ENCODE peak calls at places on chromosomes 2 and 18, in six cellular contexts. Z is IMR-90, G is neuronal stem cell, O is trophoblast cell, W is mesenchymal stem cell, R is H9. T is an unnamed sample.

GRCh38 chr2:128273469-128274081 is 45.1 kb downstream of the HS6ST1 start:
- DNase-seq in Z (no peak), G (no peak), O (no peak), W (no peak), R (peak; percentile 16), T (no peak)

GRCh38 chr2:137525644-137526190 is 438.6 kb upstream of the HNMT start:
- DNase-seq in Z (no peak), G (no peak), O (no peak), W (no peak), R (no peak), T (peak; percentile 82)

GRCh38 chr2:48081317-48081628 is 175.0 kb upstream of the FBXO11 start:
- DNase-seq in Z (no peak), G (no peak), O (no peak), W (no peak), R (no peak), T (no peak)

GRCh38 chr2:179751184-179751809 is 110.1 kb downstream of the ZNF385B start:
- DNase-seq in Z (peak; percentile 47), G (no peak), O (no peak), W (peak; percentile 30), R (no peak), T (peak; percentile 14)

GRCh38 chr2:65715328-65715727 is 282.9 kb upstream of the SPRED2 start:
- DNase-seq in Z (no peak), G (no peak), O (no peak), W (no peak), R (no peak), T (no peak)

GRCh38 chr2:95382686-95383634 is 19.5 kb upstream of the FAHD2A start:
- DNase-seq in Z (no peak), G (no peak), O (no peak), W (no peak), R (no peak), T (no peak)

GRCh38 chr2:152304845-152305244 is 30.1 kb upstream of the FMNL2 start:
- DNase-seq in Z (no peak), G (no peak), O (peak; percentile 73), W (peak; percentile 19), R (no peak), T (no peak)

GRCh38 chr2:16203691-16204090 is 263.3 kb downstream of the MYCN start:
- DNase-seq in Z (no peak), G (no peak), O (no peak), W (no peak), R (no peak), T (no peak)

GRCh38 chr18:79071037-79071960 is 2.1 kb downstream of the ATP9B start:
- DNase-seq in Z (no peak), G (no peak), O (no peak), W (no peak), R (no peak), T (no peak)

GRCh38 chr2:215503381-215503780 is 67.5 kb upstream of the FN1 start:
- DNase-seq in Z (no peak), G (no peak), O (no peak), W (no peak), R (no peak), T (no peak)

GRCh38 chr2:209236369-209236768 is 187.5 kb upstream of the MAP2 start:
- DNase-seq in Z (no peak), G (peak; percentile 9), O (no peak), W (no peak), R (peak; percentile 39), T (peak; percentile 69)

GRCh38 chr2:85577386-85578242 is at the start of gene VAMP8:
- DNase-seq in Z (no peak), G (no peak), O (peak; percentile 89), W (peak; percentile 49), R (peak; percentile 92), T (peak; percentile 86)

GRCh38 chr2:98480598-98480997 is 35.9 kb downstream of the INPP4A start:
- DNase-seq in Z (no peak), G (no peak), O (no peak), W (no peak), R (no peak), T (no peak)

GRCh38 chr2:200408428-200409311 is 101.2 kb downstream of the KCTD18 start:
- DNase-seq in Z (peak; percentile 97), G (no peak), O (peak; percentile 43), W (peak; percentile 94), R (no peak), T (no peak)

GRCh38 chr2:86238354-86238753 is 39.1 kb downstream of the MRPL35 start:
- DNase-seq in Z (no peak), G (no peak), O (no peak), W (no peak), R (no peak), T (no peak)

GRCh38 chr2:28751956-28752607 is 452 bp downstream of the PPP1CB start:
- DNase-seq in Z (no peak), G (no peak), O (no peak), W (no peak), R (no peak), T (peak; percentile 29)

GRCh38 chr2:189082576-189082975 is 97.0 kb downstream of the COL5A2 start:
- DNase-seq in Z (peak; percentile 86), G (no peak), O (no peak), W (peak; percentile 89), R (no peak), T (no peak)

GRCh38 chr18:67600781-67601180 is 84.3 kb upstream of the DSEL start:
- DNase-seq in Z (peak; percentile 19), G (no peak), O (no peak), W (no peak), R (no peak), T (no peak)

GRCh38 chr18:51980101-51980500 is 359.9 kb upstream of the DCC start:
- DNase-seq in Z (no peak), G (no peak), O (no peak), W (no peak), R (no peak), T (no peak)

GRCh38 chr2:138846216-138846821 is 66.1 kb upstream of the NXPH2 start:
- DNase-seq in Z (peak; percentile 7), G (no peak), O (no peak), W (peak; percentile 17), R (no peak), T (peak; percentile 21)

GRCh38 chr2:70796247-70796646 is 5.8 kb upstream of the FIGLA start:
- DNase-seq in Z (no peak), G (no peak), O (no peak), W (no peak), R (no peak), T (peak; percentile 54)

GRCh38 chr18:60601249-60601648 is 228.7 kb upstream of the MC4R start:
- DNase-seq in Z (no peak), G (no peak), O (no peak), W (no peak), R (no peak), T (no peak)

GRCh38 chr18:55351220-55351619 is 236.8 kb downstream of the TCF4 start:
- DNase-seq in Z (peak; percentile 52), G (no peak), O (no peak), W (no peak), R (no peak), T (no peak)
- H3K4ac ChIP-seq in Z (peak overlapping the region; percentile 52), G (no peak overlapping the region), O (no peak overlapping the region), W (no peak overlapping the region), R (no peak overlapping the region), T (no peak overlapping the region)

GRCh38 chr18:8142932-8143331 is 466.3 kb upstream of the RAB12 start:
- DNase-seq in Z (no peak), G (no peak), O (no peak), W (no peak), R (no peak), T (no peak)

GRCh38 chr18:8139127-8139591 is 470.1 kb upstream of the RAB12 start:
- DNase-seq in Z (no peak), G (no peak), O (no peak), W (no peak), R (no peak), T (no peak)

GRCh38 chr18:8140841-8141501 is 468.3 kb upstream of the RAB12 start:
- DNase-seq in Z (peak; percentile 82), G (no peak), O (peak; percentile 15), W (peak; percentile 82), R (no peak), T (peak; percentile 44)

GRCh38 chr18:8139971-8140406 is 469.2 kb upstream of the RAB12 start:
- DNase-seq in Z (no peak), G (no peak), O (no peak), W (no peak), R (no peak), T (no peak)

DNA sequence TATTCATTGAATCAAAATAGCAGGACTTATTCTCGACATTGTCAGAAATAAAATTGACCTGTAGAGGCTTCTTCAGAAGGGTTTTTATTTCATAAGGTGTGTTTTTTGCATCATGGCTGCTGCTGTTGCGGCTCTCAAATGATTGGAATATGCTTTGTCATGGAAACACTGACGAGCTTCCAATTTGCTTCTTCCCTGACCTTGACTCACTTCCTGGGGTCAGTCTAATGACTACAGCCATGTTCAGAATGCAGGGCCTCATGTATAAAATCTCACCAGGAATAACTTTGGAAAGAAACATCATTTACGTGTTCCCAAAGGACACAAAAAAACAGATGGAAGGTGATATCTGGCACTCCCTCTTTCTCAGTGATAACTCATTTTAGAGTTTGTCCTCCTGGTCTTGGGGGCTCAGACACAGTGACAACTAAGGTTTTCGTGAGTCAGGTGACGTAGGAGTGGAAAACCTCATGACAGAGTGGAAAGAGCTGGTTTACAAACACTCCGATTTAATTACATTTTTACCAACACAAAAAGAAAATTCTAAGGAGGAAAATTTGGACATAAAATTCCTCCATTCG is 467.0 kb upstream of the RAB12 start:
- DNase-seq in Z (peak; percentile 72), G (no peak), O (no peak), W (peak; percentile 79), R (no peak), T (peak; percentile 43)
- H3K18ac ChIP-seq in Z (peak overlapping the region; percentile 63), G (no peak overlapping the region), O (no peak overlapping the region), W (no peak overlapping the region), R (no peak overlapping the region), T (no peak overlapping the region)

GRCh38 chr2:38632980-38633379 is 30.3 kb upstream of the HNRNPLL start:
- DNase-seq in Z (no peak), G (no peak), O (no peak), W (no peak), R (no peak), T (no peak)
- H3K4ac ChIP-seq in Z (no peak overlapping the region), G (no peak overlapping the region), O (no peak overlapping the region), W (no peak overlapping the region), R (no peak overlapping the region), T (no peak overlapping the region)

GRCh38 chr18:55857961-55858360 is 270.0 kb upstream of the TCF4 start:
- DNase-seq in Z (no peak), G (no peak), O (peak; percentile 61), W (peak; percentile 22), R (no peak), T (no peak)

GRCh38 chr18:55856679-55857078 is 268.7 kb upstream of the TCF4 start:
- DNase-seq in Z (no peak), G (no peak), O (no peak), W (no peak), R (no peak), T (no peak)

GRCh38 chr18:55857409-55857808 is 269.4 kb upstream of the TCF4 start:
- DNase-seq in Z (no peak), G (no peak), O (peak; percentile 48), W (no peak), R (no peak), T (no peak)

GRCh38 chr18:55858661-55859111 is 270.7 kb upstream of the TCF4 start:
- DNase-seq in Z (no peak), G (no peak), O (no peak), W (no peak), R (no peak), T (no peak)

DNA sequence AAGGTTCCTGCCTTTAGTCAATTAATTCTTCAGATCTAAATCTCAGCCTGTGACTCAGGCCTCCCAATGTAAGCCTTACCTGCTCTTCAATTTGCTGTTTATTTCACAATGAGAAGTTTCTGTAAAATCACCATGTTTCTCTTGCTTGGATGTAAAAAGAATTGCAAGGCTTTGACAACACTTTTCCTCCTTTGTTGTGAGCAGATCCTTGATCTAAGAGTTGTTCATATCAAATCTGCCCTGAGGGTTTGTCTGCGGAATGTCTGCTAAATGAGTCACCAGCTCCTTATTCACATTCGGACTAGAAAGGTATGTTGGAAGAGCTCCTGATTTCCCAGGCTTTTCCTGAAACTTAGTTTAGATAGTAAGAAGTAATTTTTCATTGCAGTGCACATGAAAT is 268.2 kb upstream of the TCF4 start:
- DNase-seq in Z (peak; percentile 90), G (no peak), O (peak; percentile 93), W (peak; percentile 70), R (peak; percentile 69), T (peak; percentile 98)
- H3K18ac ChIP-seq in Z (peak overlapping the region; percentile 26), G (no peak overlapping the region), O (no peak overlapping the region), W (no peak overlapping the region), R (no peak overlapping the region), T (no peak overlapping the region)

T was measured in mesendoderm.